ENCODE peak calls at places on chromosome 16, in seven cellular contexts. C is lower lobe of right lung; P is NCI-H1105; F is choroid plexus epithelial cell; D is stimulated activated CD4-positive, alpha-beta T cell treated with anti-CD3 and anti-CD28 coated beads, Interleukin-2, amount 100 ng/mL, for 48 hours; Z is amygdala; B is T-helper 2 cell treated with Interferon-gamma antibody and Interleukin-4, amounts not matched to agents 5 μg/mL and 100 μg/mL, for 36 hours. G is an unnamed sample.

GRCh38 chr16:23114131-23114904 is 34.9 kb downstream of the USP31 start:
- DNase-seq in C (no peak), P (peak), F (no peak), D (no peak), Z (no peak), B (no peak), G (no peak)

GRCh38 chr16:66717776-66718175 is 21.2 kb upstream of the CMTM4 start:
- DNase-seq in C (no peak), P (no peak), F (no peak), D (no peak), Z (no peak), B (no peak), G (no peak)

GRCh38 chr16:30185141-30185682 is 1.8 kb downstream of the CORO1A start:
- DNase-seq in C (peak), P (no peak), F (no peak), D (peak), Z (no peak), B (no peak), G (no peak)

GRCh38 chr16:27365142-27366089 is 36.6 kb upstream of the IL21R start:
- DNase-seq in C (no peak), P (no peak), F (peak), D (no peak), Z (no peak), B (peak), G (peak)

GRCh38 chr16:81861503-81861902 is 82.4 kb downstream of the PLCG2 start:
- DNase-seq in C (no peak), P (no peak), F (no peak), D (no peak), Z (no peak), B (no peak), G (peak)

GRCh38 chr16:83660282-83660681 is 147.5 kb upstream of the HSBP1 start:
- DNase-seq in C (no peak), P (no peak), F (no peak), D (no peak), Z (no peak), B (no peak), G (no peak)

GRCh38 chr16:2142942-2143868 is 5.2 kb upstream of the RAB26 start:
- DNase-seq in C (no peak), P (no peak), F (no peak), D (no peak), Z (no peak), B (no peak), G (no peak)

GRCh38 chr16:3652373-3653037 is 2.0 kb upstream of the DNASE1 start:
- DNase-seq in C (peak), P (no peak), F (no peak), D (no peak), Z (no peak), B (no peak), G (no peak)

GRCh38 chr16:11994187-11995119 is 17.9 kb downstream of the SNX29 start:
- DNase-seq in C (peak), P (no peak), F (no peak), D (no peak), Z (no peak), B (no peak), G (no peak)

GRCh38 chr16:55264949-55265348 is 59.1 kb upstream of the IRX6 start:
- DNase-seq in C (no peak), P (peak), F (no peak), D (no peak), Z (no peak), B (no peak), G (no peak)

G was measured in HT-29.